ENCODE peak calls at places on chromosomes 12 and 14, in four cellular contexts. F is uterus, J is Karpas-422, P is fibroblast of lung. O is an unnamed sample.
A peak's percentile ranks its signal among the peaks of the same experiment; 100 is the strongest.

GRCh38 chr14:25121342-25122129 is 71.6 kb upstream of the STXBP6 start:
- DNase-seq in F (no peak), P (peak; percentile 93), J (no peak), O (no peak)

GRCh38 chr12:90280564-90281058 is 572.0 kb upstream of the ATP2B1 start:
- DNase-seq in J (no peak), P (peak; percentile 64), F (no peak), O (no peak)

GRCh38 chr12:124910561-124911478 is 3.6 kb downstream of the UBC start:
- DNase-seq in P (peak; percentile 30), F (no peak), J (peak; percentile 70), O (no peak)

GRCh38 chr14:37903561-37904191 is 304.0 kb upstream of the SSTR1 start:
- DNase-seq in P (peak; percentile 34), J (peak; percentile 96), F (no peak), O (peak; percentile 53)

GRCh38 chr12:104304261-104305004 is 894 bp downstream of the EID3 start:
- DNase-seq in F (no peak), J (no peak), P (peak; percentile 25), O (no peak)

GRCh38 chr12:10082057-10082874 is 16.5 kb downstream of the CLEC1A start:
- DNase-seq in F (no peak), P (no peak), J (no peak), O (no peak)

GRCh38 chr12:110782068-110782467 is 39.4 kb upstream of the PPP1CC start:
- DNase-seq in J (no peak), P (no peak), F (no peak), O (no peak)

GRCh38 chr14:96102071-96102856 is 63.1 kb downstream of the C14orf132 start:
- DNase-seq in F (no peak), P (peak; percentile 32), J (no peak), O (peak; percentile 45)

GRCh38 chr12:105270671-105271255 is 34.8 kb upstream of the APPL2 start:
- DNase-seq in J (no peak), P (no peak), F (no peak), O (no peak)

GRCh38 chr14:52052991-52053390 is 15.9 kb downstream of the NID2 start:
- DNase-seq in P (peak; percentile 90), J (no peak), F (no peak), O (no peak)

GRCh38 chr12:11228268-11228879 is 41.1 kb downstream of the PRB3 start:
- DNase-seq in F (no peak), P (peak; percentile 10), J (peak; percentile 75), O (peak; percentile 81)

GRCh38 chr12:4289334-4289878 is 15.8 kb downstream of the CCND2 start:
- DNase-seq in P (no peak), F (no peak), J (no peak), O (peak; percentile 28)

GRCh38 chr12:116964740-116965090 is 54.0 kb downstream of the FBXW8 start:
- DNase-seq in F (no peak), J (no peak), P (peak; percentile 11), O (no peak)

GRCh38 chr12:116964004-116964739 is 53.4 kb downstream of the FBXW8 start:
- DNase-seq in F (no peak), P (no peak), J (no peak), O (no peak)

GRCh38 chr12:116968986-116969385 is 58.2 kb downstream of the FBXW8 start:
- DNase-seq in F (no peak), J (peak; percentile 88), P (no peak), O (no peak)

GRCh38 chr12:116971222-116971621 is 60.5 kb downstream of the FBXW8 start:
- DNase-seq in F (no peak), P (no peak), J (peak; percentile 79), O (no peak)

DNA sequence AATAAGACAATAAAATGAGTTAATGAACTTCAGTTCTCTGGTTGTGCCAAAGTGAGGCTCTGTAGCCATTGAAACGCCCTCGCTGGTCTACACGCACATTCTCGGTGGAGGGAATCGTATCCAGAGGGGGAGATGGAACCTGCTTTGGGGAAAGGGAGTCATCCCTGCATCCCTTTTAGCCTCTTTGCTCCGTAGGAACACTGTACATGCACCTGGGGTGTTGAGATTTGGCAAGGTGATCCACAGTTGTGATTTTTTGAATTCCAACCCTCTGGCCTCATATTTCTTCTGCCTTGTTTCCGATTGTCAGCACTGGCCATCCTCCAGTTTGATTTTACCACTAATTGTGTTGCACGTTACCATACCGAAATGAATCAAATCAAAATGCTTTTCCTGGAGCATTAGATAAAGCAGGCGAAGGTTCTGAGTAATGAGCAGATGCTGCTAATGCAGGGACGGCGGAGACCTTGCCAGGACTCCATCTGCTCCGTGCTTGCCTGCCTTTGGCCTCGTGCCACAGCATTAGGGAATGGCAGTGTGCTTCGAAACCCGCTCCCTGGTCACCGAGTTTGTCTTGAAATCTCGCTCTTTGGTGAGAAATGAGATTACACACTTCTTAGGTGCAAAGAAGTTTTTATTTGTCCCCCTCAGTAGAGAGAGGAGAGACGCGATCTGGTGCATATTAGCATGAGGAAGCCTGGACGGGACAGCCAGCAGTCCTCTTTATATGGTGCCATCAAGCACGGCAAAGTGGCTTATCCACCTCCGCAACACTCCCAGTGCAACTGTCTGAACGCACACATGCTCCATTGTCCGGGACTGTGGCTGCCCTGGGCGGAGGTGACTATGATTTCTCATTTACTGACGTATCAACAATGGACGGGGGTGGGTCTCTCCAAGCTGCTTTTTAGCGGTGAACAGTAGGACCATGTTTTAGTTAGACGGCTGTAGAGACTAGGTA is 59.1 kb downstream of the FBXW8 start:
- DNase-seq in J (no peak), F (no peak), P (peak; percentile 73), O (no peak)
- H3K4me3 ChIP-seq in J (peak overlapping the region; percentile 54), F (no peak overlapping the region), P (no peak overlapping the region), O (no peak overlapping the region)

DNA sequence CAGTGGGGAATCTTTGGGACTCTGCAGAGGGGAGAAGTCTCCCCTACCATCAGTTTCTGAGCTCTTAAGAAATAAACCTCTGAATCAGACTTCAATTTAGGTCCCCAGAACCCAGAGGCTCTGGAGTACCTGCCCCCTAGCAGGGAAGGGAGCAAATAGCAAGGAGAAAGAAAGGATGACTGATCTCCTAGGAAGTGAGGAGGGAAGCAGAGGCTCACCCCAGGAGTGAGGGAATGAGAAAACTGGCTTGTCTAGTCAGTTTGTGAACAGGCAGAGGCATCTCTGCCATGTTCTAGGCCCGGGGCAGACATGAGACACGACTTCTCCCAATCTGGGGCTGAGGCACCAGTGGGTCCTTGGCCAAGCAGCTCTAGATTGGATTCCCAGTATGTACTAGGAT is 24.3 kb upstream of the SMUG1 start:
- DNase-seq in F (no peak), P (no peak), J (no peak), O (no peak)
- H3K27me3 ChIP-seq in F (peaks cover 19% of the 10 kb centered on the region), P (peaks cover 9% of the 10 kb centered on the region), J (no peaks in the 10 kb centered on the region), O (no peaks in the 10 kb centered on the region)

DNA sequence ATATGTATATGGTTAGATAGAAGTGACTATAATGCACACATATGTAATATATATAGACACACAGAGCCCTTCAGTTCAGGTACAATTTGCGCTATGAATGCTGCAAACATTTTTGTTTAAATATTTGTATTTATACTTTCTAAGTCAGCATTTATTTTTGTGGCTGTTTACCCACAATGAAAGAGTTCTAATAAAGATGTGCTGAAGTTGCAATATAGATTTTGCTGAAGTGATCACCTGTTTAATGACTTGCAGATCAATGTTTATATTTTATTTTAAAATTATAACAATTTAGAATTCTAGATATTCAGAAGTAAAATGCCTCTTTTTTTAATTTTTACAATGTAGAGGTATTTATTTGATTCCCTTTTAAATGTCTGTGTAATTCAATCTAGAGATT is 3.5 kb downstream of the FOXG1 start:
- DNase-seq in P (no peak), J (no peak), F (no peak), O (no peak)
- H3K4me3 ChIP-seq in P (no peak overlapping the region), J (no peak overlapping the region), F (no peak overlapping the region), O (no peak overlapping the region)

DNA sequence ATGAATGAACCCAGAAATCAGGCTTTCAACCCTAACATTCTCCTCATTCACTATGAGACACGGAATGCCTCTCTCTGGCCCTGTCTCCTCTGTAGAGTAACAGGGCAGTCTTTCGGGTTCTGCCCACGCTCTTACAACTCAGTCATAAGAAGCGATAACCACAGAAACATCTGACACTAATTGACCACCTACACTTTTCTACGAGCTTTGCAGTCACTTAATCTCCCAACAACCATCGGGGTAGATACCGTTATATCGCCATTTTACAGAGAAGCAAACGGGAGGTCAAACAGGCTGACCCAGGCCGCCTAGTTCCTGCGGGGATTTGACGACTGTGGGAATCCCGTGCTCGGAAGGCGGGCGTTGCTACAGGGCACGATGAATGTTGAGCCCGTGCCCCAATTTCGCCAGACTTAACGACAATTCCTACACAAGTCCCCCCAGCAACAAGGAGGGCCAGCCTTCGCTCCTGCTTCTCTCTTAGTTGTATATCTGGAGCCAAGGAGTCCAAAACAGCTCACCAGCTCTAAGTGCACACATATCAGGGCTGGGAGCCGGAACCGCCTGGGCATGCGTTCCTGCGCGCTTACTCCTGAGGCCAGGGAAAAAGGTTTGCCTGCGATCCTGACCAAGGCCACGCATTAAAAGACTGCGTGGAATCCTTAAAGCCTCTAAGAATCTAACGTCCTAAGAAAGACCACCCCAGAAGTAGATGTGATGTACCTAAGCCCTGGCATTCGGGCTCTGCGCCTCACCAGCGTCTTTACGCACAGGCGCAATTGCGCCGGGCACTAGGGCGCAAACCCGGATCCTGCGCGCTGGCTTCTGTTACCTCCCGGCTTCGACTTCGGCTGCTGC is 38.7 kb upstream of the TBX5 start:
- DNase-seq in J (no peak), P (peak; percentile 6), F (no peak), O (no peak)
- H3K27me3 ChIP-seq in J (no peaks in the 10 kb centered on the region), P (peaks cover 73% of the 10 kb centered on the region), F (peaks cover 71% of the 10 kb centered on the region), O (peaks cover 1% of the 10 kb centered on the region)

DNA sequence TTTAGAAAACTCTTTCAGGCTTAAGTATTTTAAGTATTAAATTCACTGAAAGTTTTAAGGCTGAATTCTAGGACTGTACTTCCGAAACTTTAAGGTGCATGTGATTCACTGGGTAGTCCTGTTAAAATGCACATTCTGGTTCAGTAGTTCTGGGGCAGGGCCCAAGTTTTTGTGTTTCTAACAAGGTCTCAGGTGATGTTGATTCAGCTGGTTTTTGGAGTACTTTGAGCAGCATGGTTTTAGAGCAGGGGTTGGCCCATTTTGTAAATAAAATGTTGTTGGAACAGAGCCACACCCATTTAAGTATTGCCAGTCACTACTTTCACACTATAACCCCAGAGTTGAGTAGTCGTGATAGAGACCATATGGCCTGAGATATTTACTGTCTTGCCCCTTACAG is 111.3 kb downstream of the SYNE2 start:
- DNase-seq in J (no peak), P (no peak), F (no peak), O (no peak)
- H3K4me3 ChIP-seq in J (no peak overlapping the region), P (no peak overlapping the region), F (no peak overlapping the region), O (no peak overlapping the region)

GRCh38 chr12:2295941-2296461 is 243.2 kb downstream of the CACNA1C start:
- DNase-seq in P (peak; percentile 81), F (no peak), J (no peak), O (no peak)

GRCh38 chr12:2298556-2299195 is 245.9 kb downstream of the CACNA1C start:
- DNase-seq in P (no peak), J (no peak), F (no peak), O (no peak)

GRCh38 chr12:2299207-2299606 is 246.4 kb downstream of the CACNA1C start:
- DNase-seq in F (no peak), J (no peak), P (no peak), O (no peak)

GRCh38 chr12:2297004-2297403 is 244.2 kb downstream of the CACNA1C start:
- DNase-seq in F (no peak), J (no peak), P (no peak), O (no peak)

DNA sequence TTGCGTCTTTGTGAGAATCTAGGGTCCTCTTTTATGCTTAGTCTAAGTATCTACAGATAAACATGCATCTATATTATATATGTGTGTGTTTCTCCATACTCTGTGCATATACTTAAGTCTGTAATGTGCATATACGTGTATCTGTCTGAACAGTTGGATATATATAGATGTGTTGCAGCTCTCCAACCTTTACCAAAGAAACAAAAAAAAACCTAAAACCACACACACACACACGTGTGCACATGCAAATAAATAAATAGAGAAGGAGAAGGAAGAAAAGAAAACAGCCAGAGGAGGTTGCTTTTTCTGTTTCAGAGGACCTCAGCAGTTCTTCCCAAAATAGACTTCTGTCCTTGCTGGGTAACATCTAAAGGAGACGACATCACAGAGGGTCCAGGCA is 244.9 kb downstream of the CACNA1C start:
- DNase-seq in F (no peak), J (no peak), P (no peak), O (no peak)
- H3K27me3 ChIP-seq in F (no peaks in the 10 kb centered on the region), J (no peaks in the 10 kb centered on the region), P (no peaks in the 10 kb centered on the region), O (no peaks in the 10 kb centered on the region)

O was measured in Caco-2.